ENCODE peak calls at places on chromosomes 16 and 17, in five cellular contexts. W is T-helper 2 cell, T is GM10248, K is pancreas, E is HAP-1. X is an unnamed sample.

GRCh38 chr17:41710472-41711090 is 1.6 kb upstream of the GAST start:
- DNase-seq in W (no peak), E (no peak), K (no peak), T (no peak), X (no peak)

GRCh38 chr16:56610609-56611111 is 2.3 kb downstream of the MT2A start:
- DNase-seq in W (peak), T (no peak), K (no peak), E (no peak), X (no peak)

GRCh38 chr17:17300624-17301568 is 2.3 kb upstream of the NT5M start:
- DNase-seq in W (peak), E (peak), K (peak), T (peak), X (no peak)

GRCh38 chr16:30621765-30622164 is 11.6 kb upstream of the ZNF689 start:
- DNase-seq in K (no peak), T (no peak), E (no peak), W (no peak), X (no peak)

GRCh38 chr17:73434154-73434553 is 122.4 kb upstream of the CDC42EP4 start:
- DNase-seq in T (no peak), W (no peak), E (no peak), K (no peak), X (no peak)

GRCh38 chr17:79090503-79091372 is 16.1 kb downstream of the ENGASE start:
- DNase-seq in E (no peak), T (no peak), W (no peak), K (no peak), X (no peak)

GRCh38 chr16:68728558-68728957 is 8.5 kb upstream of the CDH1 start:
- DNase-seq in K (no peak), W (no peak), E (no peak), T (no peak), X (no peak)

GRCh38 chr16:20675488-20676267 is 21.8 kb downstream of the ACSM1 start:
- DNase-seq in W (peak), K (peak), E (no peak), T (peak), X (peak)

GRCh38 chr17:48882272-48882671 is 10.3 kb upstream of the ATP5MC1 start:
- DNase-seq in T (no peak), K (no peak), E (no peak), W (peak), X (no peak)

GRCh38 chr17:36118477-36119353 is 15.1 kb downstream of the CCL4 start:
- DNase-seq in K (no peak), T (no peak), E (no peak), W (no peak), X (peak)

GRCh38 chr17:73595068-73595865 is 49.0 kb downstream of the SDK2 start:
- DNase-seq in K (no peak), T (peak), W (peak), E (no peak), X (no peak)

GRCh38 chr16:28193530-28194423 is 18.0 kb downstream of the XPO6 start:
- DNase-seq in W (peak), K (no peak), T (no peak), E (peak), X (no peak)

GRCh38 chr16:81212830-81213465 is 25.5 kb upstream of the BCO1 start:
- DNase-seq in T (no peak), E (no peak), K (no peak), W (no peak), X (no peak)

GRCh38 chr16:67594956-67595355 is 32.6 kb downstream of the CTCF start:
- DNase-seq in T (no peak), K (no peak), E (no peak), W (peak), X (no peak)

GRCh38 chr17:74368341-74369152 is 1.2 kb downstream of the GPR142 start:
- DNase-seq in E (peak), K (peak), W (peak), T (peak), X (peak)

GRCh38 chr17:68033636-68034451 is 1.7 kb upstream of the KPNA2 start:
- DNase-seq in T (no peak), K (no peak), E (peak), W (no peak), X (no peak)

GRCh38 chr17:45432405-45433113 is at the start of gene ARHGAP27:
- DNase-seq in T (no peak), E (no peak), K (peak), W (no peak), X (peak)

GRCh38 chr16:1096164-1097082 is at the start of gene C1QTNF8:
- DNase-seq in E (no peak), W (no peak), K (no peak), T (no peak), X (no peak)

X was measured in lower leg skin.